ENCODE peak calls at places on chromosomes 11 and 22, in nine cellular contexts. S is C1 segment of cervical spinal cord; J is NCI-H1436; F is right cardiac atrium; L is HCT116; P is stromal cell of bone marrow; A is GDM1; E is activated naive CD4-positive, alpha-beta T cell treated with anti-CD3 and anti-CD28 coated beads, Interleukin-2, amount 50 U/mL, for 16 hours; D is esophagus squamous epithelium. M is an unnamed sample.
A peak's percentile ranks its signal among the peaks of the same experiment; 100 is the strongest.

GRCh38 chr11:1078191-1078601 is 3.5 kb downstream of the MUC2 start:
- DNase-seq in S (no peak), F (peak; percentile 49), D (no peak), J (no peak), L (no peak), E (no peak), A (no peak), P (no peak), M (no peak)

GRCh38 chr22:46622081-46622521 is 1.9 kb downstream of the GRAMD4 start:
- DNase-seq in D (no peak), A (peak; percentile 24), L (no peak), P (no peak), E (no peak), S (peak; percentile 52), F (peak; percentile 92), J (no peak), M (no peak)

GRCh38 chr22:26642465-26643367 is 14.7 kb upstream of the MIAT start:
- DNase-seq in D (no peak), J (no peak), S (no peak), L (no peak), E (peak; percentile 72), A (no peak), P (no peak), F (no peak), M (peak; percentile 78)

GRCh38 chr11:5701184-5701583 is 11.6 kb downstream of the TRIM22 start:
- DNase-seq in L (no peak), D (no peak), E (no peak), S (no peak), P (no peak), A (no peak), J (no peak), F (no peak), M (no peak)

GRCh38 chr11:12090061-12090572 is 20.3 kb upstream of the MICAL2 start:
- DNase-seq in S (no peak), P (no peak), A (peak; percentile 77), E (no peak), J (no peak), L (peak; percentile 54), F (no peak), D (no peak), M (no peak)

GRCh38 chr11:44630511-44631210 is 65.2 kb downstream of the CD82 start:
- DNase-seq in S (no peak), A (no peak), P (no peak), D (no peak), F (no peak), J (no peak), E (peak; percentile 7), L (no peak), M (no peak)

GRCh38 chr22:25153961-25154685 is 45.5 kb upstream of the CRYBB3 start:
- DNase-seq in S (peak; percentile 5), E (no peak), A (no peak), D (no peak), P (peak; percentile 82), F (peak; percentile 78), L (no peak), J (no peak), M (no peak)

GRCh38 chr11:104830080-104830479 is 68.2 kb downstream of the CASP12 start:
- DNase-seq in A (no peak), J (no peak), L (peak; percentile 1), D (no peak), F (no peak), E (no peak), P (peak; percentile 85), S (no peak), M (no peak)

GRCh38 chr11:134358165-134358852 is 26.5 kb downstream of the GLB1L2 start:
- DNase-seq in S (no peak), J (no peak), D (no peak), E (no peak), A (no peak), P (no peak), L (no peak), F (no peak), M (no peak)

GRCh38 chr22:29985912-29986311 is 94.4 kb upstream of the HORMAD2 start:
- DNase-seq in L (no peak), F (no peak), A (no peak), E (no peak), P (no peak), D (no peak), S (no peak), J (no peak), M (no peak)

GRCh38 chr22:48753381-48753730 is 1074.3 kb downstream of the BRD1 start:
- DNase-seq in D (no peak), S (no peak), A (no peak), E (no peak), F (no peak), J (no peak), P (no peak), L (no peak), M (peak; percentile 2)

M was measured in T-helper 2 cell treated with Interferon-gamma antibody and Interleukin-4, amounts not matched to agents 5 μg/mL and 100 μg/mL, for 36 hours.